ENCODE peak calls at places on chromosomes 13 and 19, in five cellular contexts. V, M, R, D and C are unnamed samples.

GRCh38 chr13:36282818-36283432 is 14.7 kb downstream of the CCDC169 start:
- DNase-seq in R (peak), V (no peak), M (peak), D (no peak), C (no peak)

GRCh38 chr13:44765076-44765475 is 188.9 kb upstream of the TSC22D1 start:
- DNase-seq in V (peak), M (no peak), R (peak), D (no peak), C (no peak)

GRCh38 chr19:23787106-23787505 is 28.4 kb upstream of the ZNF681 start:
- DNase-seq in D (no peak), M (no peak), V (no peak), R (peak), C (no peak)

GRCh38 chr13:98033277-98034247 is 80.1 kb downstream of the IPO5 start:
- DNase-seq in R (peak), D (no peak), V (peak), M (peak), C (peak)

GRCh38 chr19:42961119-42961518 is 24.1 kb upstream of the PSG7 start:
- DNase-seq in V (no peak), M (no peak), R (no peak), D (no peak), C (no peak)

GRCh38 chr13:95536629-95537241 is 15.8 kb upstream of the CLDN10 start:
- DNase-seq in R (peak), M (peak), D (no peak), V (peak), C (no peak)

GRCh38 chr19:1259206-1259872 is 9.8 kb upstream of the CIRBP start:
- DNase-seq in R (peak), V (peak), M (peak), D (peak), C (peak)

GRCh38 chr19:30228113-30228725 is 144.0 kb upstream of the ZNF536 start:
- DNase-seq in M (no peak), R (no peak), V (no peak), D (peak), C (peak)

GRCh38 chr19:50658438-50659317 is 9.4 kb downstream of the C19orf81 start:
- DNase-seq in D (peak), V (peak), M (peak), R (peak), C (peak)

GRCh38 chr19:54644056-54644455 is 13.8 kb downstream of the LILRB1 start:
- DNase-seq in V (no peak), R (no peak), M (no peak), D (no peak), C (no peak)

GRCh38 chr13:91133941-91134772 is 213.3 kb upstream of the MIR17HG start:
- DNase-seq in M (peak), V (peak), R (peak), D (peak), C (peak)

GRCh38 chr13:35923347-35923746 is 207.8 kb downstream of the DCLK1 start:
- DNase-seq in V (no peak), D (no peak), R (peak), M (peak), C (no peak)

GRCh38 chr13:60369242-60369641 is 27.8 kb upstream of the TDRD3 start:
- DNase-seq in V (no peak), R (peak), D (no peak), M (no peak), C (no peak)

GRCh38 chr13:57740719-57741118 is 109.2 kb downstream of the PCDH17 start:
- DNase-seq in D (no peak), V (no peak), R (no peak), M (peak), C (no peak)

GRCh38 chr13:49569993-49570689 is 15.2 kb downstream of the RCBTB1 start:
- DNase-seq in V (no peak), R (no peak), D (no peak), M (no peak), C (no peak)

GRCh38 chr13:36728006-36728405 is 54.2 kb downstream of the SERTM1 start:
- DNase-seq in D (no peak), M (no peak), R (no peak), V (no peak), C (no peak)

GRCh38 chr13:80224468-80224867 is 116.5 kb downstream of the SPRY2 start:
- DNase-seq in R (peak), V (no peak), M (no peak), D (no peak), C (no peak)

GRCh38 chr13:29937379-29937778 is 87.0 kb upstream of the UBL3 start:
- DNase-seq in R (no peak), V (no peak), M (no peak), D (no peak), C (no peak)

GRCh38 chr13:29936051-29936813 is 85.8 kb upstream of the UBL3 start:
- DNase-seq in M (no peak), V (no peak), D (no peak), R (no peak), C (no peak)

GRCh38 chr13:29936961-29937360 is 86.5 kb upstream of the UBL3 start:
- DNase-seq in M (no peak), D (no peak), R (no peak), V (no peak), C (no peak)

GRCh38 chr13:29939158-29939557 is 88.7 kb upstream of the UBL3 start:
- DNase-seq in R (no peak), V (no peak), D (no peak), M (no peak), C (no peak)

DNA sequence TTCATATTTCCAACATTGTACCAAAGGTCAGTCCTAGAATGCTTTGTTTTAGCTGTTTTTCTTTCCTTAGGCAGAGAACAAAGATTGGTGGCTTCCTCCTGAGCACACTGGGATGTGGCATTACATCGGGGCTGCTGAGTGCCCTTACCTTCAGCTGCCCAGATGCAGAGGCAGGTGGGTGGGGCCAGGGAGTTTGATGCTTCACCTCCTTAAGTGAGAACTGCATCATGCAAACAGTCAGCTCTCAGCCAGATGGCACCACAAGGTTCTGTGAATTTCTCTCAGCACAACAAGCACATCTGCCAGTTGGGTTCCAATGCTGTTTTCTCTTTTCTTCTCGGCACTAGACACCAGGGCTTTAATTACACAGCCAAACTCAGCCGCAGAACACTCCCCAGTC is 87.4 kb upstream of the UBL3 start:
- DNase-seq in M (no peak), R (no peak), D (peak), V (no peak), C (no peak)
- TF ChIP-seq CTCF in M (no peak), R (no peak), D (no peak), V (no peak), C (no peak)

DNA sequence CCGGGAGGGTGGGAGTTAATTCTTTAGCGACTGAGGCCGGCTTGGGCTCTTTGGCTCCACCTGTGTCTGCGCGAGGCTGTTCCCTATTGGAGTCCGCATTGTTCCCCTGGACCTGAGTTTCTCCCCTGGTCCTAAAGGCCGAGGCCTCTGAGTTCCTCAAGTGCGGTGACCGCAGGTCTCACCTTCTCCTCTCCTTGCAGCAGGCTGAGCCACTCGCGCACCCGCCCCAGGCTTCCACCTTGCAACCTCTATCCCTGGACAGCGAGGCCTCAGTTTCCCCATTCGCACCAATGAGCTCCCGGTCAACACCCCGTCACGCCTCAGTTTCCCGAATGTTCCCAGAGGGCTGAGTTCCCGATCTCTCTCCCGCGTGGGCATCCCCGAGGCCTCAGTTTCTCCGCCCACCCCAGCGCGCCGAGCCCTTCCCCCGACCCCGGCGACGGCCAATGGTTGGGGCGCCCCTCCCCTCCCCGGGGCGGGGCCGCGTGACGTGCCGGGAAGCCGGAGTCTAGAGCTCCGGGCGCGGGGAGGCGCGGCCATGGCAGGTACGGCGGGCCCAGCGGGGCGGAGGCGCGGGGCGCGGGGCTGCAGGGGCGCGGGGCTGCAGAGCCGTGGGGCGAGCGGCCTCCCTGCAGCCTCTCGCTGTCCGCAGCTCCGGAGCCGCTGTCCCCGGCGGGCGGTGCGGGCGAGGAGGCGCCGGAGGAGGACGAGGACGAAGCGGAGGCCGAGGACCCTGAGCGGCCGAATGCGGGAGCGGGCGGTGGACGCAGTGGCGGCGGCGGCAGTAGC is at the start of gene MPND:
- DNase-seq in D (peak), M (peak), V (peak), R (peak), C (peak)
- TF ChIP-seq CTCF in D (no peak), M (peak), V (no peak), R (peak), C (peak)

DNA sequence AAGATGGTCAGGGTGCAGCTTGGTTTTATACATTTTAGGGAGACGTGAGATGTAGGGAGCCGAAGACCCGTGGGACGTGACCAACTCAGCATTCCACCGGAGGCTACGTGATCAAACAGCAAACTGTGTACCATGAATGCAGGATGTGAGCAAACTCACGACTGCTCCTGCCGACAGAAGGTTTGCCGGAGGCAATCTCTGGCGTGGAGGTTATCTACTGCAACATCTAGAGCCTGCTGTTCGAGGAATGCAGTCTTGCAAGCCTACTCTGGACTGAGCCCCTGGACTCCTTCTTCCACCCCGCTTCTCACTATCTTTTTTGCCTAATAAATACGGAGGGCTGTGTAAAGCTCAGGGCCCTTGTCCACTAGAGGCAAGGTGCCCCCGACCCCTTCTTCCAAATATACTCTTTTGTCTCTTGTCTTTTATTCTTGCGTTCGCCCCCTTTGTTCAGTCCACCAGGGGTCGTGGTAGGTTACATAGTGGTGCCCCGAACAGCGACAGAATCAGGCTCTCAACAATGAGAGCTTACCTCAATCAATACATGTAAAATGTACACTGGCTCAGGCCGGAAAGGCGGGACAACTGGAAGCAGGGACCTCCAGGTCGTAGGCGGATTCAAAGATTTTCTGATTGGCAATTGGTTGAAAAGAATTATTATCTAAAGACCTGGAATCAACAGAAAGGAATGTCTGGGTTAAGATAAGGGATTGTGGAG is 8.9 kb upstream of the OR1I1 start:
- DNase-seq in D (no peak), V (no peak), M (no peak), R (no peak), C (no peak)
- TF ChIP-seq CTCF in D (no peak), V (no peak), M (no peak), R (no peak), C (no peak)

DNA sequence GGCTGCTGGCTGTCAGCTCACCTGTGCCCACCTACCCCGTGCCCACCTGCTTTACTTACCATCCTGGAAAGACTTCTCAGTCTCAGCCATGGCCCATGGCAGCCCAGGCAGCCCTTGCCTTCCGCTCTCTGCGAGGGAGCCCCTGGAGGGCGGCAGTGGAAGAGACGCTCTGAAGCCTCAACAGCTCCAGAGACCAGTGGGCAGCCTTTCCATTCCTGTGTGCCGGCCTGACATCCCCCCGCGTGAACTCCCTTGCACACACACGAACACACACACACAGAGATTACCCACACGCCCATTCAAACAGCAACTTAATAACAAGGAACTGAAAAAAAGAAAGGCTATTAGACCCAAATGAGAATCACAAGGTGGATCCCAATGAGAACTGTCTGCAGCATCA is 14.2 kb upstream of the RASA3 start:
- DNase-seq in D (peak), V (no peak), R (no peak), M (no peak), C (no peak)
- TF ChIP-seq CTCF in D (no peak), V (no peak), R (peak), M (peak), C (peak)

DNA sequence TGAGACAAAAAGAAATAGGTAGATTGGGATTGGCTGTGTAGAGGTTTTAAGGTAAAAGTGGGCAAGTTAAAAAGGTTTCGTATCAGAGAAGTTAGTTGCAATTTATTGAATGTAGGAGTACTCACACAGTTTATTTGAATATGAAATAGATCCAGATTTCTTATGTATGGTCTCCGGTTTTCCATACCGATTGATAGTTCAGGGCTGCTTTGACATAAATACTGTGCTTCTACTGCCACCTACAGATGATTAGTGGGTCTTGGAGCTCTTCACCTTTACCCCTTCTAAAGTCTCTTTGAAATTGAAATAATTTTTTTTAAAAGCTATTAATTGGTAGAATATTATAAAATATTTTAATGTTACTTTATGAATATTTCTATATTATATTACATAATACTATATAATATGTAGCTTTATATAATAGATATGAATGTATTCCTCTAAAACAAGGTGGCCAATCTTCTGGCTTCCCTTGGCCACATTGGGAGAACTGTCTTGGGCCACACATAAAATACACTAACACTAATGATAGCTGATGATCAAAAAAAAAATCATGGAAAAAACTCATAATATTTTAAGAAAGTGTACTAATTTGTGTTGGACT is 7.7 kb upstream of the GPR18 start:
- DNase-seq in V (no peak), R (peak), D (no peak), M (peak), C (no peak)
- TF ChIP-seq CTCF in V (peak), R (peak), D (peak), M (peak), C (peak)

GRCh38 chr13:77016888-77017623 is 9.9 kb downstream of the FBXL3 start:
- DNase-seq in V (no peak), M (no peak), D (no peak), R (no peak), C (no peak)
- TF ChIP-seq CTCF in V (no peak), M (no peak), D (no peak), R (no peak), C (no peak)

GRCh38 chr13:51976423-51976822 is 34.8 kb downstream of the ATP7B start:
- DNase-seq in R (no peak), M (no peak), D (no peak), V (no peak), C (no peak)

GRCh38 chr13:51974485-51974884 is 36.8 kb downstream of the ATP7B start:
- DNase-seq in R (no peak), M (no peak), D (no peak), V (no peak), C (no peak)

GRCh38 chr13:51967482-51968446 is 43.5 kb downstream of the ATP7B start:
- DNase-seq in R (no peak), D (no peak), V (no peak), M (no peak), C (no peak)

GRCh38 chr13:51970251-51970793 is 40.9 kb downstream of the ATP7B start:
- DNase-seq in V (no peak), R (no peak), M (no peak), D (no peak), C (no peak)

GRCh38 chr13:51971520-51972426 is 39.5 kb downstream of the ATP7B start:
- DNase-seq in V (no peak), D (no peak), M (no peak), R (no peak), C (no peak)
- TF ChIP-seq CTCF in V (no peak), D (no peak), M (no peak), R (no peak), C (no peak)

GRCh38 chr19:3463959-3464796 is 16.1 kb downstream of the SMIM24 start:
- DNase-seq in M (no peak), R (no peak), D (no peak), V (no peak), C (no peak)

GRCh38 chr19:3465552-3465951 is 14.8 kb downstream of the SMIM24 start:
- DNase-seq in D (no peak), R (no peak), V (no peak), M (no peak), C (no peak)

GRCh38 chr19:3464797-3465235 is 15.5 kb downstream of the SMIM24 start:
- DNase-seq in M (no peak), R (no peak), V (no peak), D (no peak), C (no peak)

GRCh38 chr19:3459965-3460582 is 20.3 kb downstream of the SMIM24 start:
- DNase-seq in R (no peak), V (no peak), M (no peak), D (no peak), C (no peak)

GRCh38 chr19:3463039-3463958 is 17.0 kb downstream of the SMIM24 start:
- DNase-seq in D (peak), V (no peak), R (no peak), M (no peak), C (peak)
- TF ChIP-seq CTCF in D (peak), V (no peak), R (no peak), M (no peak), C (no peak)

GRCh38 chr13:27643334-27644158 is 21.9 kb downstream of the POLR1D start:
- DNase-seq in R (no peak), D (no peak), V (no peak), M (peak), C (no peak)
- TF ChIP-seq CTCF in R (no peak), D (no peak), V (no peak), M (no peak), C (no peak)

GRCh38 chr19:10565028-10565566 is 713 bp downstream of the KRI1 start:
- DNase-seq in D (peak), R (peak), V (peak), M (peak), C (peak)
- TF ChIP-seq CTCF in D (no peak), R (peak), V (no peak), M (peak), C (no peak)